ENCODE peak calls at places on chromosomes 7 and 10, in four cellular contexts. P is iPS-NIHi11, D is fibroblast of lung, V is MCF 10A. I is an unnamed sample.

GRCh38 chr7:11437987-11438386 is 394.0 kb downstream of the THSD7A start:
- DNase-seq in P (no peak), D (peak; percentile 53), V (peak; percentile 62), I (no peak)

GRCh38 chr10:71243756-71244637 is 31.6 kb downstream of the UNC5B start:
- DNase-seq in P (no peak), D (no peak), V (peak; percentile 92), I (no peak)

GRCh38 chr10:88149906-88150305 is 286.5 kb downstream of the PTEN start:
- DNase-seq in P (no peak), D (peak; percentile 63), V (no peak), I (no peak)

GRCh38 chr10:116660860-116661259 is 40.1 kb downstream of the PNLIPRP2 start:
- DNase-seq in P (no peak), D (no peak), V (no peak), I (no peak)

GRCh38 chr10:61837748-61838055 is 63.8 kb upstream of the ARID5B start:
- DNase-seq in P (no peak), D (peak; percentile 40), V (no peak), I (no peak)

GRCh38 chr10:49106451-49106850 is 8.9 kb downstream of the VSTM4 start:
- DNase-seq in P (no peak), D (peak; percentile 9), V (peak; percentile 18), I (no peak)

GRCh38 chr10:47175181-47176080 is 124.6 kb upstream of the GDF10 start:
- DNase-seq in P (no peak), D (no peak), V (no peak), I (no peak)

GRCh38 chr7:16753102-16753931 is at the start of gene TSPAN13:
- DNase-seq in P (peak; percentile 95), D (peak; percentile 83), V (peak; percentile 95), I (peak; percentile 96)

GRCh38 chr7:141071260-141071854 is 2.5 kb upstream of the TMEM178B start:
- DNase-seq in P (peak; percentile 54), D (no peak), V (peak; percentile 31), I (peak; percentile 43)

GRCh38 chr10:102670871-102671434 is 26.7 kb downstream of the TRIM8 start:
- DNase-seq in P (no peak), D (no peak), V (no peak), I (no peak)

GRCh38 chr7:128115326-128115820 is 84.1 kb upstream of the LRRC4 start:
- DNase-seq in P (no peak), D (no peak), V (peak; percentile 49), I (no peak)

GRCh38 chr7:12524794-12525386 is 45.6 kb upstream of the SCIN start:
- DNase-seq in P (peak; percentile 21), D (peak; percentile 45), V (peak; percentile 56), I (peak; percentile 1)

GRCh38 chr10:48605264-48605615 is 367 bp upstream of the ARHGAP22 start:
- DNase-seq in P (no peak), D (no peak), V (peak; percentile 22), I (no peak)

GRCh38 chr10:96840841-96841518 is 8.9 kb downstream of the LCOR start:
- DNase-seq in P (no peak), D (peak; percentile 67), V (peak; percentile 86), I (no peak)

GRCh38 chr7:1455241-1455939 is 3.9 kb downstream of the MICALL2 start:
- DNase-seq in P (peak; percentile 74), D (no peak), V (peak; percentile 80), I (peak; percentile 93)

GRCh38 chr10:97648557-97649404 is 8.3 kb downstream of the PI4K2A start:
- DNase-seq in P (peak; percentile 14), D (peak; percentile 95), V (peak; percentile 78), I (no peak)

GRCh38 chr7:149662591-149663095 is 110.7 kb downstream of the ZNF467 start:
- DNase-seq in P (peak; percentile 75), D (peak; percentile 12), V (peak; percentile 84), I (no peak)

GRCh38 chr10:47256753-47257336 is 43.2 kb upstream of the GDF10 start:
- DNase-seq in P (no peak), D (no peak), V (no peak), I (no peak)

GRCh38 chr7:20796565-20796964 is 9.9 kb upstream of the SP8 start:
- DNase-seq in P (no peak), D (no peak), V (no peak), I (no peak)

GRCh38 chr10:72881291-72881690 is 12.2 kb upstream of the OIT3 start:
- DNase-seq in P (no peak), D (no peak), V (no peak), I (no peak)

GRCh38 chr10:100148353-100149211 is 37.2 kb downstream of the ERLIN1 start:
- DNase-seq in P (no peak), D (peak; percentile 53), V (peak; percentile 96), I (no peak)

GRCh38 chr7:7664344-7664743 is 23.8 kb downstream of the UMAD1 start:
- DNase-seq in P (no peak), D (no peak), V (no peak), I (no peak)

GRCh38 chr10:96568402-96568801 is 18.4 kb downstream of the TM9SF3 start:
- DNase-seq in P (no peak), D (no peak), V (no peak), I (no peak)

GRCh38 chr7:95095259-95096122 is 188.1 kb downstream of the PPP1R9A start:
- DNase-seq in P (no peak), D (peak; percentile 6), V (no peak), I (no peak)

GRCh38 chr10:51733061-51733460 is 33.7 kb upstream of the CSTF2T start:
- DNase-seq in P (no peak), D (peak; percentile 58), V (no peak), I (no peak)

GRCh38 chr10:114779803-114780609 is 41.6 kb upstream of the FHIP2A start:
- DNase-seq in P (no peak), D (peak; percentile 91), V (peak; percentile 94), I (peak; percentile 2)